ENCODE peak calls at places on chromosome 4, in six cellular contexts. U is erythroblast, G is spleen, O is vagina, W is HepG2, R is GM12892. I is an unnamed sample.

GRCh38 chr4:23373269-23373668 is 516.6 kb downstream of the PPARGC1A start:
- DNase-seq in R (no peak), W (no peak), G (no peak), U (peak; percentile 3), O (no peak), I (no peak)

GRCh38 chr4:6641164-6641970 is 882 bp downstream of the MRFAP1 start:
- DNase-seq in W (no peak), U (peak; percentile 82), O (no peak), R (peak; percentile 37), G (peak; percentile 91), I (no peak)

GRCh38 chr4:183444953-183445543 is 612 bp downstream of the CDKN2AIP start:
- DNase-seq in U (peak; percentile 82), R (peak; percentile 46), W (no peak), G (peak; percentile 95), O (no peak), I (peak; percentile 41)

GRCh38 chr4:125498981-125499380 is 184.2 kb downstream of the FAT4 start:
- DNase-seq in O (no peak), U (no peak), G (no peak), W (no peak), R (no peak), I (no peak)

GRCh38 chr4:10171055-10171454 is 54.5 kb upstream of the WDR1 start:
- DNase-seq in U (peak; percentile 47), R (no peak), W (no peak), O (no peak), G (no peak), I (no peak)

GRCh38 chr4:7322166-7322991 is 112.4 kb downstream of the PSAPL1 start:
- DNase-seq in R (no peak), U (no peak), G (peak; percentile 54), O (no peak), W (no peak), I (no peak)

GRCh38 chr4:69717778-69718177 is 42.6 kb downstream of the SULT1B1 start:
- DNase-seq in O (no peak), U (no peak), R (no peak), W (no peak), G (no peak), I (no peak)

GRCh38 chr4:84738622-84739021 is 155.7 kb downstream of the CDS1 start:
- DNase-seq in U (no peak), R (no peak), G (no peak), O (no peak), W (no peak), I (no peak)

GRCh38 chr4:82833696-82834313 is 35.2 kb upstream of the SCD5 start:
- DNase-seq in G (no peak), U (no peak), O (no peak), W (peak; percentile 27), R (no peak), I (no peak)

GRCh38 chr4:183469936-183470335 is 25.5 kb downstream of the CDKN2AIP start:
- DNase-seq in R (no peak), G (no peak), U (no peak), W (no peak), O (no peak), I (no peak)

GRCh38 chr4:76679691-76680090 is 218.3 kb downstream of the SOWAHB start:
- DNase-seq in R (no peak), G (no peak), U (no peak), W (no peak), O (no peak), I (no peak)

GRCh38 chr4:146522098-146522861 is 540 bp upstream of the SLC10A7 start:
- DNase-seq in U (peak; percentile 94), R (peak; percentile 85), G (peak; percentile 96), W (peak; percentile 63), O (no peak), I (peak; percentile 82)
- TF ChIP-seq POLR2A in U (peak; percentile 55), R (peak; percentile 63), G (no peak), W (peak; percentile 71), O (peak; percentile 65), I (no peak)

GRCh38 chr4:78899302-78899701 is 39.9 kb downstream of the PAQR3 start:
- DNase-seq in G (no peak), W (no peak), O (no peak), R (no peak), U (no peak), I (no peak)
- TF ChIP-seq POLR2A in G (no peak), W (no peak), O (no peak), R (no peak), U (no peak), I (no peak)

DNA sequence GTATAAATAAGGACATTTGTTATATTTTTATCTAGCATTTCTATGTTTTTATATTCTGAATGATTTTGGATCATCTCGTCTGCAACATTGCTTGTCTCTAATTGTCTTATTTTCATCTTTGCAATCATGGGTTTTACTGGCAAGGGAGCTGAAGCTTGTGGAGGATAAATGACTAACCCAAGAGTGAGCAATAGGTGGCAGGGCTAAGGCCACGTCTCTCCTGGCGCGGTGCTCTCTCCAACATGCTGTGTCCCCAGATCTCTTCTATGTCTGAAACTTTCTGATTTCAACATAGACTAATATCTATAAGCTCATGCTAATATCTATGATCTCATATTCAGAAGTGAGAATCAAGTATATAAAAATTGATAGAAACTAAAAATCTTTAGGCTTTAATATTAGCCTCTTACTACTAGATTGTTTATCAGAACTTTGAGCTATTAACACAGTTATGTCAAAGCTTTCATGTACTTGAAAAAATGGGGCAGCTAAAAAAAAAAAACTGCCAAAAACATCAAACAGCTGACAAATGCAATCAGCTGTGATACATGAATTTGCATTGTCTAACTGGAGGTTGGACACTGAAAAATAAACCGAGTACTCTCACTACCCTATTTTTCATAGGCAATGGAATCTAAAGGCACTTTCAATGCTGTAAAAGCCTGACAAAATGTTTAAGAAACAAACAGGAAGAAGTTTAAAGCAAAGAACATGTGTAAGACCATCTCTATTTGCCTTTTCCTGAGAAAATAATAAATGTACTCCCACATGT is 169.2 kb downstream of the TMA16 start:
- DNase-seq in G (no peak), U (no peak), O (no peak), W (no peak), R (no peak), I (no peak)
- TF ChIP-seq POLR2A in G (no peak), U (no peak), O (no peak), W (no peak), R (no peak), I (no peak)

GRCh38 chr4:102759835-102760644 is 728 bp downstream of the MANBA start:
- DNase-seq in R (no peak), G (no peak), U (peak; percentile 70), W (peak; percentile 32), O (no peak), I (peak; percentile 41)
- TF ChIP-seq POLR2A in R (no peak), G (no peak), U (no peak), W (no peak), O (no peak), I (no peak)

GRCh38 chr4:36794716-36795115 is 449.8 kb upstream of the NWD2 start:
- DNase-seq in O (no peak), G (no peak), W (no peak), R (no peak), U (no peak), I (no peak)
- TF ChIP-seq POLR2A in O (no peak), G (no peak), W (no peak), R (no peak), U (no peak), I (no peak)

GRCh38 chr4:92235741-92236140 is 68.0 kb upstream of the GRID2 start:
- DNase-seq in R (no peak), G (no peak), O (no peak), W (no peak), U (no peak), I (no peak)

GRCh38 chr4:92237559-92237958 is 66.2 kb upstream of the GRID2 start:
- DNase-seq in R (no peak), W (no peak), G (no peak), U (no peak), O (no peak), I (no peak)

GRCh38 chr4:92236907-92237306 is 66.9 kb upstream of the GRID2 start:
- DNase-seq in U (no peak), G (no peak), O (no peak), R (no peak), W (no peak), I (no peak)

GRCh38 chr4:92246384-92246783 is 57.4 kb upstream of the GRID2 start:
- DNase-seq in W (no peak), U (no peak), O (no peak), G (no peak), R (no peak), I (no peak)

DNA sequence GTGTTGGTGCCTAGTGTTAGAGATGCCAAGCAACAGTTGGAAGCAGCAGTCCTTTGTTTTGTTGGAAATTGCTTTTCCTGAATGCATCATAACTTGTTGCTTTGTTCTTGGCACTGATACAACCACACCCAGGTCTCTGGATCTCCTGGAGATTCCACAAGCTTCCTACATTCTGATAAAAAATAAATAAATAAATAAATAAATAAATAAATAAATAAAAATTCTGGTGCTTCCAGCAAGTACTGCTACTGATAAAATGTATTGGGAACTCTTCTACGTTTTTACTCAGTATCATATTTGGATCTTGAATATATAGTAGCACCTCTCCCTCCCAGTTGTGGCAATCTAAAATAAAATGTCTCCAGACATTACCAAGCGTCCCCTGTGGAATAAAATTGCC is 62.7 kb upstream of the GRID2 start:
- DNase-seq in W (no peak), G (no peak), O (no peak), R (no peak), U (no peak), I (no peak)
- TF ChIP-seq POLR2A in W (no peak), G (no peak), O (no peak), R (no peak), U (no peak), I (no peak)

GRCh38 chr4:185204238-185204910 is 574 bp upstream of the CFAP97 start:
- DNase-seq in R (no peak), U (peak; percentile 39), W (no peak), G (no peak), O (no peak), I (no peak)

GRCh38 chr4:185202984-185203379 is 818 bp downstream of the CFAP97 start:
- DNase-seq in G (no peak), R (no peak), W (no peak), O (no peak), U (no peak), I (no peak)

GRCh38 chr4:185205697-185206342 is 2.0 kb upstream of the CFAP97 start:
- DNase-seq in W (no peak), G (no peak), O (no peak), U (no peak), R (no peak), I (no peak)

GRCh38 chr4:185201983-185202962 is 1.5 kb downstream of the CFAP97 start:
- DNase-seq in U (peak; percentile 40), O (no peak), G (no peak), R (no peak), W (peak; percentile 94), I (no peak)

DNA sequence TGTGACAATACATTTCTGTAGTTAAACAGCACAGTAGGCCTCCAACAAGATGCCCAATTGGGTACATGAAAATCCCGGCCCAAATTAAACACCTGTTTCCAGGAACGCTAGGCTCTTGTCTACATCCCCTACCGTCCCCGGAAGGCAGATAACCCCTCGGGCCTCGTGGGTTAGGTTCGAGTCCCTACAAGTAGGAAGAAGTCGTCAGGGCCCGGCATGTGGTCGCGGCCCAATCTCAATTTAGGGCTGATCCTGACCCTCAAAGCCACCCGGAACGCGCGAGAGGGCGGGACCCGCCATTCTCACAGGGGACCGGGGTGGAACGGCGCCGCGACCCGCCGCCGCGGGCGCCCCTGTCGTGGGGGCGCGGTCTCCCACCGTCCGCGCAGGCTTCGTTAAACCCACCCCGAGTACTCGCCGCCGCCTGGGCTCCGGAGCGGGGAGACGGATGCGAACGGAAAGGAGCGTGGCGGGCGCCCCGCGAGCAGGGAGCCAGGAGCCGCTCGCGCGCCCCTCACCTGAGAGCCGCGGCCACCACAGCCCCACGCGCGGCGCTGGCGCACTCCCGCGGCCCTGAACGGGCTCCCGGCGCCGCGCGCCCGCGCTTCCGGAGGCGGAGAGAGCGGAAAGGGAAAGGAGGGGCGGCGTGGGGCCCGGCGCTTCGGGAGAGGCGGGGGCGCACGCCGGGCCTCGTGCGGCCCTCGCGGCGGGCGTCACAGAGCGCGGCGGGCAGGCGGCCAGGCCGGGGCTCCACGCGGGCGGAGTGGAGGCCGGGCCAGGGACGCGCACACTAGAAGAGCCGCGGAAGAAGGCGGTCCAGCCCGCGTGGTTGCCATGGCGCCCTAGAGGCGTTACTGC is at the start of gene CFAP97:
- DNase-seq in U (peak; percentile 90), O (no peak), R (peak; percentile 66), G (peak; percentile 97), W (peak; percentile 65), I (peak; percentile 62)
- TF ChIP-seq POLR2A in U (peak; percentile 70), O (peak; percentile 77), R (peak; percentile 81), G (peak; percentile 12), W (no peak), I (peak; percentile 16)

I was measured in GM12891.